ENCODE peak calls at places on chromosomes 6 and 20, in ten cellular contexts. T, J, Y, R, I, M, G, E, V and W are unnamed samples. For H3K4me1, the result is how much of the 10 kb centered on the place peaks cover.

GRCh38 chr6:7505196-7505699 is 36.2 kb upstream of the DSP start:
- DNase-seq in T (peak), J (peak), Y (no peak), R (peak), I (peak), M (peak), G (no peak), E (peak), V (no peak), W (peak)

GRCh38 chr6:39602590-39603319 is 122.5 kb downstream of the KIF6 start:
- DNase-seq in T (no peak), J (no peak), Y (no peak), R (no peak), I (no peak), M (no peak), G (no peak), E (no peak), V (no peak), W (no peak)

GRCh38 chr6:100230976-100231316 is 233.8 kb downstream of the SIM1 start:
- DNase-seq in T (no peak), J (no peak), Y (no peak), R (no peak), I (no peak), M (no peak), G (no peak), E (peak), V (no peak), W (no peak)

GRCh38 chr20:35657271-35657670 is 7.4 kb downstream of the CPNE1 start:
- DNase-seq in T (no peak), J (no peak), Y (no peak), R (no peak), I (no peak), M (no peak), G (no peak), E (no peak), V (no peak), W (no peak)

GRCh38 chr6:32397252-32397920 is 9.6 kb downstream of the BTNL2 start:
- DNase-seq in T (no peak), J (no peak), Y (no peak), R (no peak), I (no peak), M (no peak), G (no peak), E (no peak), V (no peak), W (no peak)

GRCh38 chr20:38770546-38770945 is 22.3 kb downstream of the ACTR5 start:
- DNase-seq in T (no peak), J (no peak), Y (no peak), R (no peak), I (no peak), M (no peak), G (no peak), E (no peak), V (no peak), W (no peak)

GRCh38 chr6:169803291-169803811 is 51.9 kb downstream of the ERMARD start:
- DNase-seq in T (no peak), J (no peak), Y (no peak), R (no peak), I (no peak), M (no peak), G (no peak), E (no peak), V (no peak), W (no peak)

GRCh38 chr6:48535569-48535968 is 424.6 kb upstream of the PTCHD4 start:
- DNase-seq in T (no peak), J (no peak), Y (no peak), R (no peak), I (peak), M (no peak), G (no peak), E (no peak), V (no peak), W (no peak)

GRCh38 chr6:87660226-87660886 is 41.7 kb downstream of the AKIRIN2 start:
- DNase-seq in T (no peak), J (no peak), Y (no peak), R (no peak), I (no peak), M (peak), G (no peak), E (peak), V (no peak), W (no peak)

GRCh38 chr6:156776470-156776840 is 723 bp upstream of the ARID1B start:
- DNase-seq in T (no peak), J (no peak), Y (no peak), R (peak), I (no peak), M (no peak), G (no peak), E (no peak), V (no peak), W (peak)

GRCh38 chr20:18258126-18258860 is 30.0 kb upstream of the ZNF133 start:
- DNase-seq in T (no peak), J (no peak), Y (no peak), R (no peak), I (no peak), M (peak), G (no peak), E (no peak), V (no peak), W (no peak)

GRCh38 chr6:125190667-125191066 is 37.1 kb downstream of the TPD52L1 start:
- DNase-seq in T (no peak), J (no peak), Y (no peak), R (no peak), I (no peak), M (no peak), G (no peak), E (no peak), V (no peak), W (no peak)

GRCh38 chr6:117072781-117073180 is 192.6 kb upstream of the VGLL2 start:
- DNase-seq in T (no peak), J (no peak), Y (no peak), R (no peak), I (peak), M (no peak), G (no peak), E (no peak), V (no peak), W (no peak)

GRCh38 chr6:26268659-26269402 is 96.2 kb upstream of the BTN3A2 start:
- DNase-seq in T (no peak), J (no peak), Y (no peak), R (no peak), I (no peak), M (no peak), G (no peak), E (no peak), V (no peak), W (peak)

GRCh38 chr6:65627015-65627414 is 80.0 kb downstream of the EYS start:
- DNase-seq in T (no peak), J (no peak), Y (no peak), R (no peak), I (no peak), M (no peak), G (no peak), E (no peak), V (no peak), W (no peak)

GRCh38 chr6:45003400-45003799 is 324.7 kb upstream of the RUNX2 start:
- DNase-seq in T (no peak), J (no peak), Y (no peak), R (no peak), I (no peak), M (peak), G (no peak), E (no peak), V (no peak), W (no peak)

GRCh38 chr20:7601431-7601830 is 338.8 kb downstream of the HAO1 start:
- DNase-seq in T (no peak), J (no peak), Y (no peak), R (no peak), I (no peak), M (no peak), G (no peak), E (no peak), V (no peak), W (no peak)

GRCh38 chr20:15582146-15582776 is 991.0 kb downstream of the KIF16B start:
- DNase-seq in T (no peak), J (no peak), Y (no peak), R (no peak), I (no peak), M (no peak), G (no peak), E (no peak), V (no peak), W (no peak)

GRCh38 chr20:46546936-46547335 is 3.5 kb downstream of the OCSTAMP start:
- DNase-seq in T (no peak), J (no peak), Y (no peak), R (no peak), I (no peak), M (no peak), G (no peak), E (no peak), V (no peak), W (no peak)

GRCh38 chr6:111809264-111809663 is 64.0 kb downstream of the FYN start:
- DNase-seq in T (no peak), J (no peak), Y (no peak), R (no peak), I (no peak), M (no peak), G (no peak), E (no peak), V (no peak), W (no peak)

GRCh38 chr6:164079275-164079600 is 664.7 kb downstream of the QKI start:
- DNase-seq in T (no peak), J (no peak), Y (no peak), R (no peak), I (no peak), M (no peak), G (no peak), E (no peak), V (no peak), W (no peak)

GRCh38 chr6:168884646-168885086 is 369.0 kb downstream of the THBS2 start:
- DNase-seq in T (peak), J (no peak), Y (peak), R (peak), I (peak), M (peak), G (peak), E (peak), V (peak), W (peak)

GRCh38 chr6:113982055-113982550 is 11.2 kb upstream of the HDAC2 start:
- DNase-seq in T (no peak), J (no peak), Y (no peak), R (no peak), I (no peak), M (no peak), G (no peak), E (no peak), V (no peak), W (no peak)

GRCh38 chr6:9875605-9876353 is 539.1 kb downstream of the TFAP2A start:
- DNase-seq in T (no peak), J (no peak), Y (no peak), R (no peak), I (no peak), M (no peak), G (no peak), E (no peak), V (no peak), W (no peak)

GRCh38 chr6:164749126-164749758 is 560.2 kb downstream of the C6orf118 start:
- DNase-seq in T (no peak), J (no peak), Y (no peak), R (no peak), I (no peak), M (peak), G (no peak), E (no peak), V (no peak), W (no peak)

GRCh38 chr6:20341564-20341963 is 60.1 kb upstream of the E2F3 start:
- DNase-seq in T (no peak), J (no peak), Y (no peak), R (peak), I (no peak), M (no peak), G (no peak), E (no peak), V (no peak), W (no peak)

DNA sequence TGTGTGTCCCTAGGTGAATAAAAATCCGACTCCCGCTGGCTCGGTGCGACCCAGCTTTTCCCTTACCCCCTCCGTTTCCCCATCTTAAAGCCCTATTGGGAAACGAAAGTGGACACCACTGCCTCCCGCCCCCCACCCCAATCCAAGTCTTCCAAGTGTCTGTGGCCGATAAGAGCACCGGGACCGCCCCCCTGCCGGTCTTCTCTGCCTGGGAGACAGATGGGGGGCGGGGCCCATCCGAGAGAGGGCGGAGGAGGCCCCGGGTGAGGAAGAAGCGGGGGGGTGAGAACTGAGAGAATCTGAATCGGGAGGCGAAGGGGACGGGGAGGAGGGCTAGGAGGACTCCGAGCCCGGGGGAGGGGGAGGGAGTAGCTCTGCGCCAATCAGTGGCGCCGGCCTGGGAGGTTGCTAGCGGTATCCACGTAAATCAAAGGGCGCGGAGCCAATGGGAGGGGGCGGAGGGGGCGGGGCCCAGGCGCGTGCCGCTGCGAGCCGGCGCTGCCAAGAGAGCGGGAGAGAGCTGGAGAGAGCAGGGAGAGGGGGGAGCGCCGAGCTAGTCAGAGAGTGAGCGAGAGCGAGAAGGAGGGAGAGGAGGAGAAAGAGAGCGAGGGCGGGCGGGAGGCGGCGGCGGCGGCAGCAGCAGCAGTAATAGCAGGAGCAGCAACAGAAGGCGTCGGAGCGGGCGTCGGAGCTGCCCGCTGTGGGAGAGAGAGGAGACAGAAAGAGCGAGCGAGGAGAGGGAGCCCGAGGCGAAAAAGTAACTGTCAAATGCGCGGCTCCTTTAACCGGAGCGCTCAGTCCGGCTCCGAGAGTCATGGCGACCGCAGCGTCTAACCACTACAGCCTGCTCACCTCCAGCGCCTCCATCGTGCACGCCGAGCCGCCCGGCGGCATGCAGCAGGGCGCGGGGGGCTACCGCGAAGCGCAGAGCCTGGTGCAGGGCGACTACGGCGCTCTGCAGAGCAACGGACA is at the start of gene POU3F2:
- DNase-seq in T (no peak), J (peak), Y (peak), R (peak), I (no peak), M (peak), G (peak), E (peak), V (peak), W (peak)
- H3K4me1 ChIP-seq in T (under half), J (under half), Y (under half), R (under half), I (under half), M (under half), G (under half), E (under half), V (under half), W (under half)

GRCh38 chr6:122042851-122043250 is 356.6 kb upstream of the HSF2 start:
- DNase-seq in T (no peak), J (no peak), Y (no peak), R (no peak), I (no peak), M (no peak), G (no peak), E (no peak), V (peak), W (no peak)
- H3K4me3 ChIP-seq in T (no peak), J (no peak), Y (no peak), R (no peak), I (no peak), M (no peak), G (no peak), E (no peak), V (no peak), W (no peak)

GRCh38 chr20:62133051-62133845 is 9.9 kb downstream of the PSMA7 start:
- DNase-seq in T (no peak), J (no peak), Y (no peak), R (no peak), I (no peak), M (peak), G (no peak), E (no peak), V (no peak), W (no peak)
- H3K4me1 ChIP-seq in T (under half), J (under half), Y (under half), R (under half), I (under half), M (under half), G (under half), E (under half), V (under half), W (under half)

DNA sequence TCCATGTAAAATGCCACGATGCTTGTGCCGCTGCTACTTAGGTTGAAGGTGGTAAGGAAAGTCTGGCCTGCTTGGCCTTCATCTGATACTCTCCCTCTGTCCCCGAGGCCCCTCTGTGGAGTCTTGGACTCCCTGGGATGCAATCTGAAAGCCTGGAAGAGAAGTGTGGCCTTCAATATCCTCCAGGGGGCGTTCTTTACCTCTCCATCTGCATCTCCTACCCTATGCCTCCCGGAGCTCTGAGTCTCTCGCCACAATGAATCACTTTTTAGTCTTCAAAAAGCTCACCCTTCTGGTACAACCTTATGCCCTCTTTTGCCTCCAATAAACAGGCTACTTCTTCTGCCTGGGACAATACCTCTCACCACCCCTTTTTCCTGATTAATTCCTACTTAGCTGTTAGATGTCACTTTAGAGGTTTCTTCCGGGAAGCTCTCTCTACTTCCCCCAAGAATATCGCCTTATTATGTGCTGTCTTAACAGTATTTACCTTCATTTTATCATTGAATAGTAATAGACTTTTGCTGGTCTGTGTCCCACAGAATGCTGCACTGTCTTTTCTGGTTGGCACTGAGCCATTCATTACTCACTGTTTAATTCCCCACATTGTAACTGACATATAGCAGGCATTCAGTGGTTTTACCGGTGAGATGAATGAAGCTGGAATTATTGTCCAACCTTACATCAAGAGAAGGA is 13.9 kb upstream of the ATG5 start:
- DNase-seq in T (peak), J (no peak), Y (peak), R (peak), I (peak), M (peak), G (peak), E (peak), V (no peak), W (peak)
- H3K4me3 ChIP-seq in T (no peak), J (no peak), Y (no peak), R (no peak), I (no peak), M (no peak), G (no peak), E (no peak), V (no peak), W (no peak)